ENCODE peak calls at places on chromosome 13, in six cellular contexts. V is colonic mucosa, X is transverse colon, F is psoas muscle, J is heart left ventricle, L is GM23338. M is an unnamed sample.
A peak's percentile ranks its signal among the peaks of the same experiment; 100 is the strongest.

GRCh38 chr13:64697226-64697625 is 2532.9 kb downstream of the PCDH9 start:
- DNase-seq in V (no peak), X (no peak), F (no peak), J (no peak), L (no peak), M (no peak)

GRCh38 chr13:83798731-83799130 is 83.5 kb downstream of the SLITRK1 start:
- DNase-seq in V (no peak), X (no peak), F (no peak), J (no peak), L (no peak), M (no peak)

GRCh38 chr13:77516342-77516789 is 19.1 kb upstream of the SCEL start:
- DNase-seq in V (no peak), X (no peak), F (no peak), J (no peak), L (peak; percentile 12), M (no peak)

GRCh38 chr13:49097374-49097773 is 121.7 kb downstream of the FNDC3A start:
- DNase-seq in V (no peak), X (no peak), F (no peak), J (no peak), L (no peak), M (no peak)

GRCh38 chr13:23673354-23673753 is 103.1 kb downstream of the TNFRSF19 start:
- DNase-seq in V (no peak), X (no peak), F (no peak), J (no peak), L (no peak), M (no peak)

GRCh38 chr13:78562237-78562889 is 41.0 kb downstream of the POU4F1 start:
- DNase-seq in V (no peak), X (no peak), F (no peak), J (no peak), L (no peak), M (no peak)

GRCh38 chr13:51832471-51833152 is 12.4 kb downstream of the TMEM272 start:
- DNase-seq in V (no peak), X (peak; percentile 26), F (no peak), J (no peak), L (peak; percentile 43), M (no peak)

GRCh38 chr13:45773236-45773635 is 71.1 kb downstream of the CBY2 start:
- DNase-seq in V (no peak), X (no peak), F (no peak), J (no peak), L (no peak), M (no peak)

GRCh38 chr13:22369090-22369489 is 698.2 kb downstream of the FGF9 start:
- DNase-seq in V (no peak), X (no peak), F (no peak), J (no peak), L (no peak), M (no peak)

GRCh38 chr13:25654332-25654731 is 282.6 kb downstream of the ATP8A2 start:
- DNase-seq in V (no peak), X (no peak), F (peak; percentile 74), J (no peak), L (no peak), M (no peak)

GRCh38 chr13:39597828-39598227 is 5.2 kb downstream of the LHFPL6 start:
- DNase-seq in V (no peak), X (no peak), F (no peak), J (no peak), L (no peak), M (no peak)

GRCh38 chr13:93751117-93751516 is 524.5 kb downstream of the GPC6 start:
- DNase-seq in V (no peak), X (no peak), F (no peak), J (no peak), L (no peak), M (no peak)

GRCh38 chr13:42396501-42396900 is 124.5 kb downstream of the AKAP11 start:
- DNase-seq in V (no peak), X (no peak), F (no peak), J (no peak), L (no peak), M (no peak)

GRCh38 chr13:112106467-112107141 is 39.7 kb downstream of the SOX1 start:
- DNase-seq in V (no peak), X (no peak), F (no peak), J (no peak), L (peak; percentile 68), M (peak; percentile 73)
- H3K4me3 ChIP-seq in V (no peak overlapping the region), X (no peak overlapping the region), F (no peak overlapping the region), J (no peak overlapping the region), L (peak overlapping the region; percentile 62), M (peak overlapping the region; percentile 13)

DNA sequence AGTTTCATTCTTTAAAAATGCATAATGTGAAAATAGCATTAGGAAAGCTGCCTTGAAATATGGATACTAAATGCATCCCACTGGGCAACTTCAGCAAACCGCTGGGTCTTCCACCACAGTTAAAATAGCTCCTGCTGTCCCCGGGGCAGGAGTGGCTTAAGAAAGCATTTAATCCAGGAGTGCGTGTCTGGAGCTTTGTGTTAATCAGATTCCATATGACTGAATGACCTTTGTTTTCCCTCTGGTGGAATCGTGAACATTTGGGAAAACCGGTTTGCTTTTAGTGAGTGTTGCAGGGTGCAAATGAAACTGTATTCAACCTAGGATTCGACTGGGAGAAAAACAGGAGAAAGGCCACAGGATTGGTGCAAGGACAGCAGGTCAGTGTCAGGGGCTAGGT is 237.6 kb upstream of the MAB21L1 start:
- DNase-seq in V (no peak), X (no peak), F (no peak), J (no peak), L (no peak), M (no peak)
- H3K4me3 ChIP-seq in V (no peak overlapping the region), X (no peak overlapping the region), F (no peak overlapping the region), J (no peak overlapping the region), L (no peak overlapping the region), M (no peak overlapping the region)

DNA sequence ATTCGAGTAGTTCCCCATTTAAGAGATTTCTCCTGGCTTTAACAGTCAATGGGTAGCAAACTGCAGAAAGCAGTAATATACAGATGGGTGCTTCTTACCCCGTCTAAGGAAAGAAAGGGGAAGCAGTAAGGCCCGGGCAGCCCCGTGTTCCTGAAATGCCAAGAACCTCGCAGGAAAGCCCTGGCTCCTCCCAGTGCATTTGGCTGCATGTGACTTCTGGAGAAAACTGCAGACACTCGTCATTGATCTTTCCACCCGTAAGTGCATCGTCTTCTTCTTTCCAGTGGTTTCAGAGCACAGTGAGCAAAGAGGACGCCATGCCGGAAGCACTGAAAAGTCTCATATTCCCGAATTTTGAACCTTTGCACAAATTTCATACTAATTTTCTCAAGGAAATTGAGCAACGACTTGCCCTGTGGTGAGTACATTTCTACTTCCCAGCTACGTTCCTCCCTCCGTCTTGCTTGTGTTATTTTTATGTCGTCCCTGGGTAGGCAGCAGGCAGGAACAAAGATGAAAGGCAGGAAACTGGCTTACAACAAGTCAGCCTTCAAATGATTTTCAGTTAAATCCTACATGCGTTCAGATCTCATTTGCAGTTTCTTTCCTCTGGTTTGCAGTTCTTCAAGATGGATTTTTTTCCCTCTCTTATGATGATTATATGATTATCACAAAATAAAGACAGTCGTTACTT is 165.1 kb downstream of the STK24 start:
- DNase-seq in V (no peak), X (peak; percentile 20), F (no peak), J (no peak), L (no peak), M (no peak)
- H3K4me3 ChIP-seq in V (no peak overlapping the region), X (no peak overlapping the region), F (no peak overlapping the region), J (peak overlapping the region; percentile 10), L (no peak overlapping the region), M (peak overlapping the region; percentile 23)

DNA sequence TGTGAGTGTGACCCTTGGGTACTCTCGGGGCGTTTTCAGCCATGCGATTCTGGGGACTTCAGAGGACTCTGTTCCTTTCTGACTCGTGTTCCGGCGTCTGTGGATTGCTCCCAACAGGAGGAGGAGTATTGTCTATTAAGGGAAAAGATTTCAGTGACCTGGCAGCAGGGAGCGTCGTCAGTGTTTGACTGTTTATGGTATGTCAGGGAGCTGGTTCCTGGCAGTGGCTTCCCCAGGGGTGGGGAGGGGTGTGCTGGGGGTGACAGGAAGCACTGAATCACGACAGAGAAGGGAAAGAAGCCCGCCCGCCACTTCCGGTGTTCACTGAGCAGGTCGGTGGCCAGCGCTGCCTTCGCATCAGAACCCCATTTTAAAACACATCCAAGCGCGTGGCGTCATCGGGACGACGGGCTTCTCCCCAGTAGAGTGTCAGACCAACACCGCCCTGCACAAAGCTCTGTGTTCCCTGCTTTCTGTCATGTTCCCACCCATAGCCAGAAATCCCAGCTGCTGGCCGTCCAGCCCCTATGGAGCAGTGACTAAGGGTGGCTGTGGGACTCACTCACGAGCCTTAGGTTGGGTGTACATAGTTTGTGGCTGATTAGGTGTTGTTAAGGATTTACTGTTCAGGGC is 33.8 kb downstream of the COL4A2 start:
- DNase-seq in V (peak; percentile 54), X (peak; percentile 76), F (peak; percentile 87), J (peak; percentile 86), L (no peak), M (no peak)
- H3K4me3 ChIP-seq in V (no peak overlapping the region), X (no peak overlapping the region), F (peak overlapping the region; percentile 25), J (peak overlapping the region; percentile 9), L (no peak overlapping the region), M (no peak overlapping the region)

GRCh38 chr13:112073245-112074138 is 6.5 kb downstream of the SOX1 start:
- DNase-seq in V (no peak), X (no peak), F (no peak), J (no peak), L (peak; percentile 89), M (no peak)
- H3K4me3 ChIP-seq in V (no peak overlapping the region), X (peak overlapping the region; percentile 20), F (peak overlapping the region; percentile 41), J (no peak overlapping the region), L (peak overlapping the region; percentile 76), M (peak overlapping the region; percentile 61)

DNA sequence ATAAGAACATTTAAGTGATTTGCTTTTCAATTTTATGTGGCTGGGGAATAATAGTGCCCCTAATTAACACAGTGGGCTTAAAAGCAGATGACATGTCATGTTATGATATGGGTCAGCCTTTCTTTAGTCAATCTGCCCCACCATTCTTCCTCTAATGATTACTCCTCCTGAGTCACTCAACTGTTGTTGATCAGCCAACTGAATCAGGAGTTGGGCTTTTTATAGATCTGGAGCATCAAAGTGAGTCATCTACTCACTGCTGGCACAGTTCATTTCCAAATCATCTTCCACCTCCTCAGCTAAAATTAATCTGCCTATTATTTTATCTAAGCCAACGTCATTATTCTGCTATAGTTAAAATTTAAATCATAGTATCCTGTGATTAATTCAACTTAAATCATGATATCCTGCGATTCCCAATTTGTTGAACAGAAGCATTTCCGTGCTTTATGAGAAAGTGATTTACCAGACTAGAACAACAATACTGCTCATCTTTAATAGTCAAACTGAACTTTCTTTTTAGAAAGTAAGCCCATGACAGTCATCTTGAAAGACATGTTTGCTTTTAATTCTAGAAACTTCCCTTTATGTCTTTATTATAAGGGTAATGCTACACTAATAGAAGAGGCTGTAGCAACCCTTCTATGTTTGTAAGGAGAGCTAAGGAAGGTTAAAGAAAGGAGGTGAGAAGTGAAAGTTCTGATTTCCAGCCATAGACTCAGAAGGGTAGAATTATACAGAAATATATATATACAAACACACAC is 551.4 kb downstream of the TBC1D4 start:
- DNase-seq in V (no peak), X (no peak), F (no peak), J (no peak), L (no peak), M (no peak)
- H3K4me3 ChIP-seq in V (no peak overlapping the region), X (no peak overlapping the region), F (no peak overlapping the region), J (no peak overlapping the region), L (no peak overlapping the region), M (no peak overlapping the region)

GRCh38 chr13:88895261-88895941 is 1224.2 kb downstream of the SLITRK5 start:
- DNase-seq in V (no peak), X (no peak), F (peak; percentile 23), J (peak; percentile 29), L (no peak), M (no peak)
- H3K4me3 ChIP-seq in V (no peak overlapping the region), X (no peak overlapping the region), F (no peak overlapping the region), J (no peak overlapping the region), L (no peak overlapping the region), M (no peak overlapping the region)

GRCh38 chr13:113036401-113036800 is 67.4 kb downstream of the MCF2L start:
- DNase-seq in V (no peak), X (no peak), F (no peak), J (peak; percentile 51), L (no peak), M (no peak)
- H3K4me3 ChIP-seq in V (no peak overlapping the region), X (no peak overlapping the region), F (no peak overlapping the region), J (no peak overlapping the region), L (no peak overlapping the region), M (no peak overlapping the region)

M was measured in dorsolateral prefrontal cortex.